ENCODE peak calls at places on chromosomes 13 and 19, in four cellular contexts. One of them, this sample, is unnamed.

GRCh38 chr13:70568571-70568970 is 460.3 kb upstream of the KLHL1 start:
- DNase-seq in choroid plexus epithelial cell: peak; percentile 76
- DNase-seq in epithelial cell of esophagus: peak; percentile 59
- DNase-seq in adrenal gland: no peak
- DNase-seq in this sample: peak; percentile 65

GRCh38 chr13:53189162-53189561 is 160.5 kb downstream of the OLFM4 start:
- DNase-seq in epithelial cell of esophagus: no peak
- DNase-seq in choroid plexus epithelial cell: no peak
- DNase-seq in adrenal gland: no peak
- DNase-seq in this sample: no peak

GRCh38 chr13:48233886-48234488 is 981 bp downstream of the ITM2B start:
- DNase-seq in epithelial cell of esophagus: peak; percentile 47
- DNase-seq in choroid plexus epithelial cell: peak; percentile 78
- DNase-seq in adrenal gland: no peak
- DNase-seq in this sample: peak; percentile 74

GRCh38 chr19:48613024-48613851 is 1.6 kb downstream of the FAM83E start:
- DNase-seq in adrenal gland: peak; percentile 70
- DNase-seq in epithelial cell of esophagus: no peak
- DNase-seq in choroid plexus epithelial cell: no peak
- DNase-seq in this sample: no peak

GRCh38 chr13:44004881-44005280 is 125.2 kb downstream of the LACC1 start:
- DNase-seq in epithelial cell of esophagus: peak; percentile 77
- DNase-seq in adrenal gland: no peak
- DNase-seq in choroid plexus epithelial cell: peak; percentile 82
- DNase-seq in this sample: peak; percentile 84

GRCh38 chr19:9865732-9866627 is 30.9 kb downstream of the PIN1 start:
- DNase-seq in choroid plexus epithelial cell: no peak
- DNase-seq in epithelial cell of esophagus: no peak
- DNase-seq in adrenal gland: no peak
- DNase-seq in this sample: no peak

GRCh38 chr13:70366720-70367119 is 258.5 kb upstream of the KLHL1 start:
- DNase-seq in choroid plexus epithelial cell: no peak
- DNase-seq in adrenal gland: no peak
- DNase-seq in epithelial cell of esophagus: no peak
- DNase-seq in this sample: no peak

GRCh38 chr13:111961236-111961635 is 105.7 kb upstream of the SOX1 start:
- DNase-seq in epithelial cell of esophagus: no peak
- DNase-seq in adrenal gland: no peak
- DNase-seq in choroid plexus epithelial cell: no peak
- DNase-seq in this sample: no peak

GRCh38 chr13:97108535-97108910 is 113.6 kb upstream of the MBNL2 start:
- DNase-seq in adrenal gland: peak; percentile 75
- DNase-seq in epithelial cell of esophagus: peak; percentile 13
- DNase-seq in choroid plexus epithelial cell: peak; percentile 37
- DNase-seq in this sample: peak; percentile 32

GRCh38 chr13:85405316-85405897 is 393.8 kb downstream of the SLITRK6 start:
- DNase-seq in epithelial cell of esophagus: no peak
- DNase-seq in adrenal gland: no peak
- DNase-seq in choroid plexus epithelial cell: no peak
- DNase-seq in this sample: no peak

GRCh38 chr19:44889830-44890365 is 1.2 kb upstream of the TOMM40 start:
- DNase-seq in choroid plexus epithelial cell: no peak
- DNase-seq in epithelial cell of esophagus: no peak
- DNase-seq in adrenal gland: no peak
- DNase-seq in this sample: no peak

GRCh38 chr19:39474139-39474620 is 6.5 kb upstream of the TIMM50 start:
- DNase-seq in adrenal gland: peak; percentile 65
- DNase-seq in epithelial cell of esophagus: peak; percentile 48
- DNase-seq in choroid plexus epithelial cell: peak; percentile 47
- DNase-seq in this sample: peak; percentile 13

GRCh38 chr19:40231057-40231456 is 4.6 kb upstream of the CCNP start:
- DNase-seq in adrenal gland: no peak
- DNase-seq in epithelial cell of esophagus: no peak
- DNase-seq in choroid plexus epithelial cell: no peak
- DNase-seq in this sample: no peak

GRCh38 chr13:30925429-30925828 is 7.0 kb upstream of the TEX26 start:
- DNase-seq in epithelial cell of esophagus: no peak
- DNase-seq in choroid plexus epithelial cell: no peak
- DNase-seq in adrenal gland: no peak
- DNase-seq in this sample: no peak

GRCh38 chr13:30924726-30925125 is 7.7 kb upstream of the TEX26 start:
- DNase-seq in choroid plexus epithelial cell: no peak
- DNase-seq in adrenal gland: no peak
- DNase-seq in epithelial cell of esophagus: no peak
- DNase-seq in this sample: no peak

GRCh38 chr13:30920162-30920561 is 12.3 kb upstream of the TEX26 start:
- DNase-seq in adrenal gland: no peak
- DNase-seq in choroid plexus epithelial cell: no peak
- DNase-seq in epithelial cell of esophagus: no peak
- DNase-seq in this sample: no peak

GRCh38 chr13:30924321-30924720 is 8.1 kb upstream of the TEX26 start:
- DNase-seq in epithelial cell of esophagus: no peak
- DNase-seq in adrenal gland: no peak
- DNase-seq in choroid plexus epithelial cell: no peak
- DNase-seq in this sample: no peak

GRCh38 chr13:30923423-30923822 is 9.0 kb upstream of the TEX26 start:
- DNase-seq in adrenal gland: no peak
- DNase-seq in epithelial cell of esophagus: peak; percentile 28
- DNase-seq in choroid plexus epithelial cell: no peak
- DNase-seq in this sample: no peak
- H3K4me3 ChIP-seq in adrenal gland: no peak overlapping the region
- H3K4me3 ChIP-seq in epithelial cell of esophagus: no peak overlapping the region
- H3K4me3 ChIP-seq in choroid plexus epithelial cell: no peak overlapping the region
- H3K4me3 ChIP-seq in this sample: no peak overlapping the region

GRCh38 chr19:41321600-41322270 is 11.8 kb downstream of the CCDC97 start:
- DNase-seq in epithelial cell of esophagus: peak; percentile 20
- DNase-seq in choroid plexus epithelial cell: peak; percentile 77
- DNase-seq in adrenal gland: peak; percentile 68
- DNase-seq in this sample: peak; percentile 85
- TF ChIP-seq CTCF in epithelial cell of esophagus: peak; percentile 13
- TF ChIP-seq CTCF in choroid plexus epithelial cell: peak; percentile 86
- TF ChIP-seq CTCF in adrenal gland: peak; percentile 64
- TF ChIP-seq CTCF in this sample: peak; percentile 85

DNA sequence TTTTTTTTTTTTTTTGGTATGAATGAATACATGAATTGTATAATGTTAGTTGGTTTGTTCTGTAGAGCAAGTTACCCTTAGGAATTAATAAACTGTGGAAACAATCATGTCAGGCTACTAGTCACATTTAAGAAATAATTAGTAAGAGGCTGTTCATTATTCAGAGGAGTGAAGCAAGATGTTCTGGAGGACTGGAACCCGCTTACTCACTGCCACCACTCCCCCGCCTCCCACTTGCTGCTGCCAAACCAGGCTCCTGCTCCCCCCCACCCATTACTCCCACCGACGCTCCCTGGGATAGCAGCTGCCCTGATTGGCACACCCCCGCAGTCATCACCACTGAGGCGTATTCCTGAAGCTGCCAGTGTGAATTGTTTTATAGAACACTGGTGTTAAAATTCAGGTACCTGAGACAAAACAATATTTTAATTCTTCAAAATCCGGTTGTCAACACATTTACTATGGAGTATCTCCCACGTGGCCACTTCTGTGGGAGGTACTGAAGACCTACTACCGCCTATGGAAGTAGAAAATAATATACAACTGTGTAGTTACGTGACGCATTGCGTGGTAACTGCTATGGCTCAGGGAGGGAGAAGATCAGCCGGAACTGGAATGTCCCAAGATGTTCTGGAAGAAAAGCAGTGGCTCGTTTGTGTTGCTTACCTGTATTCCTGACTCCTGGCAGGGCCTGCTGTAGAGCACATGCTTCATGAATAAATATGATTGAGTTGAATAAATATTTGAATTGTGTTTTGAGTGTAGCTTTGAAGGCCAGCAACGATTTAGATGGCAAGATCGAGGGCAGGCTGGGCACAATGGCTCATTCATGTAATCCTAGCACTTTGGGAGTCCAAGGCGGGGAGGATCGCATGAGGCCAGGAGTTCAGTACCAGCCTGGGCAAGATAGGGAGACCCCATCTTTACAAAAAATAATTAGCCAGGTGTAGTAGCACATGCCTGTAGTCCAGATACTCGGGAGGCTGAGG is 1.7 kb downstream of the DPY19L3 start:
- DNase-seq in choroid plexus epithelial cell: peak; percentile 31
- DNase-seq in epithelial cell of esophagus: peak; percentile 78
- DNase-seq in adrenal gland: no peak
- DNase-seq in this sample: peak; percentile 39
- H3K4me3 ChIP-seq in choroid plexus epithelial cell: peak overlapping the region; percentile 91
- H3K4me3 ChIP-seq in epithelial cell of esophagus: peak overlapping the region; percentile 70
- H3K4me3 ChIP-seq in adrenal gland: no peak overlapping the region
- H3K4me3 ChIP-seq in this sample: peak overlapping the region; percentile 81

GRCh38 chr13:37985281-37985680 is 115.7 kb upstream of the TRPC4 start:
- DNase-seq in adrenal gland: no peak
- DNase-seq in epithelial cell of esophagus: no peak
- DNase-seq in choroid plexus epithelial cell: no peak
- DNase-seq in this sample: no peak

GRCh38 chr13:37978680-37979079 is 109.1 kb upstream of the TRPC4 start:
- DNase-seq in adrenal gland: no peak
- DNase-seq in choroid plexus epithelial cell: no peak
- DNase-seq in epithelial cell of esophagus: no peak
- DNase-seq in this sample: no peak

GRCh38 chr13:37981932-37982331 is 112.4 kb upstream of the TRPC4 start:
- DNase-seq in epithelial cell of esophagus: no peak
- DNase-seq in adrenal gland: no peak
- DNase-seq in choroid plexus epithelial cell: no peak
- DNase-seq in this sample: no peak

GRCh38 chr13:37984357-37984756 is 114.8 kb upstream of the TRPC4 start:
- DNase-seq in choroid plexus epithelial cell: no peak
- DNase-seq in adrenal gland: no peak
- DNase-seq in epithelial cell of esophagus: no peak
- DNase-seq in this sample: no peak
- TF ChIP-seq CTCF in choroid plexus epithelial cell: no peak
- TF ChIP-seq CTCF in adrenal gland: no peak
- TF ChIP-seq CTCF in epithelial cell of esophagus: no peak
- TF ChIP-seq CTCF in this sample: peak; percentile 16

GRCh38 chr19:35155981-35156672 is 1.6 kb downstream of the FXYD5 start:
- DNase-seq in adrenal gland: no peak
- DNase-seq in epithelial cell of esophagus: no peak
- DNase-seq in choroid plexus epithelial cell: no peak
- DNase-seq in this sample: no peak
- H3K4me3 ChIP-seq in adrenal gland: no peak overlapping the region
- H3K4me3 ChIP-seq in epithelial cell of esophagus: no peak overlapping the region
- H3K4me3 ChIP-seq in choroid plexus epithelial cell: no peak overlapping the region
- H3K4me3 ChIP-seq in this sample: no peak overlapping the region

GRCh38 chr19:4081441-4082129 is 14.9 kb upstream of the ZBTB7A start:
- DNase-seq in epithelial cell of esophagus: no peak
- DNase-seq in choroid plexus epithelial cell: peak; percentile 44
- DNase-seq in adrenal gland: no peak
- DNase-seq in this sample: no peak

GRCh38 chr19:4077011-4077382 is 10.3 kb upstream of the ZBTB7A start:
- DNase-seq in choroid plexus epithelial cell: no peak
- DNase-seq in epithelial cell of esophagus: no peak
- DNase-seq in adrenal gland: peak; percentile 26
- DNase-seq in this sample: no peak

GRCh38 chr19:4075373-4075772 is 8.7 kb upstream of the ZBTB7A start:
- DNase-seq in adrenal gland: peak; percentile 29
- DNase-seq in choroid plexus epithelial cell: peak; percentile 44
- DNase-seq in epithelial cell of esophagus: no peak
- DNase-seq in this sample: no peak

GRCh38 chr19:4080473-4080872 is 13.8 kb upstream of the ZBTB7A start:
- DNase-seq in choroid plexus epithelial cell: no peak
- DNase-seq in epithelial cell of esophagus: no peak
- DNase-seq in adrenal gland: no peak
- DNase-seq in this sample: no peak

DNA sequence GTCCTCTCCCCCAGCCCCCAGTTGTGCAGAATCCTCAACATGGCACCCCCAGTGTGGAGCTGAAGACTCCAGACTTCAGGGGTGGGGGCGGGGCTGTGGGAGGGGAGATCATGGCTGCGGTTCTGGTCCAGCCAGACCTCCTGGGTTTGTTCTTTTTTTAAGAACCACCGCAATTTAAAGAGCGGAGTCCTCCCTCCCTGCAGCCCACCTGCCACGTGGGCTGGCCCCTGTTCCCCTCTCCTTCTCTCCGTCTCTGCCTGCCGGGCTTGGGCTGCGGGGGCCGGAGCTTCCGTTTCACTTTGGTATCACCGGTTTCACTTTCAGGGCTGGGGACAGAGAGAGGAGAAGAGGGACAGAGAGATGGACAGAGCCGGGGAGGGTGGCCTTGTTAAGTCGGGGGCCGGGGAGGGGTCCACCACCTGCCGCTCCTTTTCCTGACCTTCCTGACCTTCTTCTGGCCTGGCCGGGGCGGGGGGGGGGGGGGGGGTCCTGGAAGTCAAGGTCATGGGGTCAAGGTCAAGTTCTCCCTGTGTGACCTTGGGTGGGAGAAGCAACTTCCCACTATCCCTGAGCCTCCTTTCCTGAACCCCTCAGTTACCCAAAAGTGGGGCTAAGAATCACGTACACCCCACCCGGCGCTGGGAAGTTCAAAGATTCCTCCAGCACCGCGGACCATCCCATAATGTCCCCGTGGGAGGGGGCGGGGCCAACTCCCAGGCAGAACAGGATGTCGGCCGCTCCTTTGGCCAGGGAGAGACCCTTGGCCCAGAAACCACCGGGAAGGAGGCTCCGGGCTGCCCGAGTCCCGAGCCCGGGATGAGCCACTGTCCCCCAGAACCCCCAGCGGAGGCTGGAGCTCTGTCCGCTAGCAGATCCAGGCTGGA is 11.3 kb upstream of the ZBTB7A start:
- DNase-seq in epithelial cell of esophagus: no peak
- DNase-seq in choroid plexus epithelial cell: no peak
- DNase-seq in adrenal gland: peak; percentile 77
- DNase-seq in this sample: no peak
- TF ChIP-seq CTCF in epithelial cell of esophagus: no peak
- TF ChIP-seq CTCF in choroid plexus epithelial cell: no peak
- TF ChIP-seq CTCF in adrenal gland: no peak
- TF ChIP-seq CTCF in this sample: no peak

GRCh38 chr13:28819748-28820098 is 416 bp upstream of the MTUS2 start:
- DNase-seq in choroid plexus epithelial cell: peak; percentile 55
- DNase-seq in epithelial cell of esophagus: peak; percentile 59
- DNase-seq in adrenal gland: no peak
- DNase-seq in this sample: no peak

GRCh38 chr13:28822801-28823200 is 2.7 kb downstream of the MTUS2 start:
- DNase-seq in adrenal gland: no peak
- DNase-seq in epithelial cell of esophagus: no peak
- DNase-seq in choroid plexus epithelial cell: no peak
- DNase-seq in this sample: no peak

GRCh38 chr13:28822161-28822560 is 2.0 kb downstream of the MTUS2 start:
- DNase-seq in epithelial cell of esophagus: no peak
- DNase-seq in choroid plexus epithelial cell: no peak
- DNase-seq in adrenal gland: no peak
- DNase-seq in this sample: no peak

GRCh38 chr13:28819046-28819747 is 942 bp upstream of the MTUS2 start:
- DNase-seq in choroid plexus epithelial cell: peak; percentile 37
- DNase-seq in adrenal gland: no peak
- DNase-seq in epithelial cell of esophagus: peak; percentile 21
- DNase-seq in this sample: peak; percentile 12

GRCh38 chr13:28820099-28821051 is at the start of gene MTUS2:
- DNase-seq in epithelial cell of esophagus: peak; percentile 18
- DNase-seq in choroid plexus epithelial cell: peak; percentile 8
- DNase-seq in adrenal gland: no peak
- DNase-seq in this sample: no peak
- H3K4me3 ChIP-seq in epithelial cell of esophagus: peak within 1 kb of the TSS; percentile 29
- H3K4me3 ChIP-seq in choroid plexus epithelial cell: peak within 1 kb of the TSS; percentile 34
- H3K4me3 ChIP-seq in adrenal gland: peak within 1 kb of the TSS; percentile 41
- H3K4me3 ChIP-seq in this sample: peak within 1 kb of the TSS; percentile 20

GRCh38 chr13:113862766-113863510 is 938 bp downstream of the GAS6 start:
- DNase-seq in adrenal gland: peak; percentile 40
- DNase-seq in choroid plexus epithelial cell: peak; percentile 24
- DNase-seq in epithelial cell of esophagus: peak; percentile 48
- DNase-seq in this sample: peak; percentile 32
- TF ChIP-seq CTCF in adrenal gland: no peak
- TF ChIP-seq CTCF in choroid plexus epithelial cell: peak; percentile 15
- TF ChIP-seq CTCF in epithelial cell of esophagus: peak; percentile 3
- TF ChIP-seq CTCF in this sample: no peak

GRCh38 chr13:51786425-51787010 is 17.4 kb downstream of the DHRS12 start:
- DNase-seq in choroid plexus epithelial cell: peak; percentile 15
- DNase-seq in epithelial cell of esophagus: no peak
- DNase-seq in adrenal gland: no peak
- DNase-seq in this sample: no peak
- H3K4me3 ChIP-seq in choroid plexus epithelial cell: no peak overlapping the region
- H3K4me3 ChIP-seq in epithelial cell of esophagus: no peak overlapping the region
- H3K4me3 ChIP-seq in adrenal gland: no peak overlapping the region
- H3K4me3 ChIP-seq in this sample: no peak overlapping the region